ENCODE peak calls at places on chromosomes 5 and 9, in nine cellular contexts. S is upper lobe of right lung; N is HEK293T; R is H9; V is T-cell; L is IMR-90; M is CD4-positive, alpha-beta memory T cell; H is activated T-cell treated with anti-CD3 and anti-CD28 coated beads, Interleukin-2, amount 50 U/mL, for 1 hour; G is stimulated activated CD4-positive, alpha-beta T cell treated with anti-CD3 and anti-CD28 coated beads, Interleukin-2, amount 100 ng/mL, for 4 hours. X is an unnamed sample.

GRCh38 chr5:88792144-88792840 is 90.7 kb downstream of the MEF2C start:
- DNase-seq in S (no peak), N (no peak), R (no peak), V (no peak), L (peak), M (no peak), H (no peak), G (no peak), X (no peak)

GRCh38 chr9:75088646-75089368 is 493 bp downstream of the OSTF1 start:
- DNase-seq in S (peak), N (peak), R (peak), V (no peak), L (peak), M (no peak), H (peak), G (no peak), X (peak)

GRCh38 chr5:161263186-161263585 is 283.3 kb downstream of the GABRB2 start:
- DNase-seq in S (no peak), N (no peak), R (no peak), V (no peak), L (no peak), M (no peak), H (no peak), G (no peak), X (no peak)

GRCh38 chr5:132414634-132415377 is 45.3 kb downstream of the SLC22A5 start:
- DNase-seq in S (no peak), N (no peak), R (no peak), V (no peak), L (no peak), M (no peak), H (no peak), G (no peak), X (no peak)

GRCh38 chr5:180799902-180800801 is 2.5 kb downstream of the MGAT1 start:
- DNase-seq in S (no peak), N (no peak), R (no peak), V (no peak), L (peak), M (no peak), H (no peak), G (no peak), X (peak)

GRCh38 chr5:82909816-82910215 is 167.4 kb downstream of the TMEM167A start:
- DNase-seq in S (no peak), N (no peak), R (no peak), V (no peak), L (no peak), M (no peak), H (no peak), G (no peak), X (no peak)

GRCh38 chr5:150412319-150413175 is at the start of gene CD74:
- DNase-seq in S (peak), N (no peak), R (peak), V (peak), L (peak), M (peak), H (peak), G (peak), X (peak)

GRCh38 chr9:17793713-17794622 is 215.1 kb downstream of the SH3GL2 start:
- DNase-seq in S (no peak), N (peak), R (peak), V (no peak), L (no peak), M (no peak), H (no peak), G (no peak), X (no peak)

GRCh38 chr5:56055859-56056258 is 61.1 kb upstream of the IL6ST start:
- DNase-seq in S (no peak), N (no peak), R (no peak), V (no peak), L (no peak), M (no peak), H (no peak), G (no peak), X (no peak)

GRCh38 chr5:123088031-123088805 is 823 bp upstream of the PRDM6 start:
- DNase-seq in S (no peak), N (peak), R (peak), V (no peak), L (no peak), M (no peak), H (no peak), G (no peak), X (no peak)

GRCh38 chr9:101446732-101447131 is 11.2 kb upstream of the ALDOB start:
- DNase-seq in S (no peak), N (no peak), R (no peak), V (no peak), L (no peak), M (no peak), H (no peak), G (no peak), X (no peak)

GRCh38 chr5:28344803-28345433 is 1306.5 kb upstream of the CDH9 start:
- DNase-seq in S (no peak), N (peak), R (peak), V (no peak), L (no peak), M (no peak), H (no peak), G (no peak), X (no peak)

GRCh38 chr5:86884608-86885007 is 266.9 kb downstream of the COX7C start:
- DNase-seq in S (no peak), N (no peak), R (no peak), V (no peak), L (no peak), M (no peak), H (no peak), G (no peak), X (no peak)

GRCh38 chr5:36939969-36940858 is 63.6 kb downstream of the NIPBL start:
- DNase-seq in S (no peak), N (no peak), R (no peak), V (no peak), L (no peak), M (no peak), H (no peak), G (no peak), X (no peak)

GRCh38 chr9:136016882-136017812 is 56.0 kb upstream of the UBAC1 start:
- DNase-seq in S (peak), N (no peak), R (peak), V (no peak), L (no peak), M (no peak), H (no peak), G (no peak), X (no peak)

X was measured in colonic mucosa.